ENCODE peak calls at places on chromosomes 12 and 14, in five cellular contexts. B, K, R, Q and X are unnamed samples.

GRCh38 chr12:26304273-26304672 is 108.9 kb downstream of the SSPN start:
- DNase-seq in B (no peak), K (no peak), R (no peak), Q (no peak), X (no peak)

GRCh38 chr12:1800646-1801284 is 19.6 kb upstream of the LRTM2 start:
- DNase-seq in B (no peak), K (peak; percentile 84), R (peak; percentile 25), Q (no peak), X (no peak)

GRCh38 chr14:70398280-70398679 is 18.6 kb downstream of the SYNJ2BP start:
- DNase-seq in B (no peak), K (no peak), R (no peak), Q (no peak), X (no peak)

GRCh38 chr12:106645465-106646330 is 62.9 kb downstream of the RFX4 start:
- DNase-seq in B (no peak), K (no peak), R (no peak), Q (no peak), X (no peak)

GRCh38 chr12:105748806-105749600 is 389.8 kb downstream of the NUAK1 start:
- DNase-seq in B (no peak), K (no peak), R (no peak), Q (no peak), X (no peak)

GRCh38 chr14:32818576-32818975 is 120.1 kb upstream of the NPAS3 start:
- DNase-seq in B (no peak), K (no peak), R (no peak), Q (no peak), X (no peak)

GRCh38 chr14:52080817-52081755 is 12.2 kb upstream of the NID2 start:
- DNase-seq in B (no peak), K (no peak), R (no peak), Q (peak; percentile 3), X (no peak)

GRCh38 chr12:62562892-62563291 is 96.3 kb downstream of the MON2 start:
- DNase-seq in B (no peak), K (no peak), R (no peak), Q (no peak), X (no peak)

GRCh38 chr12:92612611-92613010 is 90.2 kb upstream of the PLEKHG7 start:
- DNase-seq in B (no peak), K (no peak), R (no peak), Q (no peak), X (no peak)

GRCh38 chr12:13851828-13852227 is 129.6 kb downstream of the GRIN2B start:
- DNase-seq in B (no peak), K (peak; percentile 94), R (no peak), Q (no peak), X (no peak)

GRCh38 chr12:20985399-20985798 is 145.6 kb upstream of the SLCO1B1 start:
- DNase-seq in B (peak; percentile 8), K (no peak), R (no peak), Q (no peak), X (no peak)

GRCh38 chr12:127381043-127381668 is 885.8 kb upstream of the TMEM132C start:
- DNase-seq in B (no peak), K (peak; percentile 79), R (peak; percentile 70), Q (peak; percentile 21), X (no peak)

GRCh38 chr12:49784756-49785409 is 43.3 kb downstream of the NCKAP5L start:
- DNase-seq in B (no peak), K (no peak), R (peak; percentile 23), Q (no peak), X (no peak)

GRCh38 chr14:103198429-103199140 is 75.3 kb downstream of the TNFAIP2 start:
- DNase-seq in B (no peak), K (no peak), R (no peak), Q (no peak), X (no peak)

GRCh38 chr12:14239935-14240872 is 125.3 kb upstream of the ATF7IP start:
- DNase-seq in B (peak; percentile 75), K (peak; percentile 74), R (no peak), Q (no peak), X (peak; percentile 23)

GRCh38 chr12:34205401-34205800 is 183.1 kb downstream of the ALG10 start:
- DNase-seq in B (no peak), K (no peak), R (no peak), Q (no peak), X (no peak)

GRCh38 chr14:77991128-77991772 is 178.9 kb upstream of the NRXN3 start:
- DNase-seq in B (no peak), K (peak; percentile 57), R (peak; percentile 41), Q (no peak), X (no peak)

GRCh38 chr12:12716845-12717585 is at the start of gene CDKN1B:
- DNase-seq in B (peak; percentile 58), K (peak; percentile 90), R (peak; percentile 86), Q (peak; percentile 65), X (peak; percentile 85)

GRCh38 chr12:42590324-42590934 is 883 bp upstream of the PRICKLE1 start:
- DNase-seq in B (no peak), K (peak; percentile 31), R (no peak), Q (no peak), X (no peak)

GRCh38 chr12:121980211-121980891 is 41.3 kb upstream of the BCL7A start:
- DNase-seq in B (peak; percentile 42), K (no peak), R (no peak), Q (no peak), X (peak; percentile 35)

GRCh38 chr12:74598819-74599218 is 61.2 kb downstream of the ATXN7L3B start:
- DNase-seq in B (no peak), K (no peak), R (no peak), Q (no peak), X (no peak)

GRCh38 chr12:2286461-2287131 is 233.8 kb downstream of the CACNA1C start:
- DNase-seq in B (no peak), K (no peak), R (no peak), Q (no peak), X (no peak)

GRCh38 chr12:89140580-89141236 is 211.6 kb downstream of the DUSP6 start:
- DNase-seq in B (no peak), K (no peak), R (no peak), Q (no peak), X (no peak)

GRCh38 chr12:21073129-21073528 is 57.9 kb upstream of the SLCO1B1 start:
- DNase-seq in B (no peak), K (no peak), R (no peak), Q (peak; percentile 45), X (no peak)

GRCh38 chr14:47917344-47917954 is 242.0 kb upstream of the MDGA2 start:
- DNase-seq in B (no peak), K (peak; percentile 77), R (peak; percentile 4), Q (peak; percentile 28), X (peak; percentile 7)

GRCh38 chr14:52049721-52050588 is 18.9 kb downstream of the NID2 start:
- DNase-seq in B (no peak), K (no peak), R (no peak), Q (no peak), X (no peak)

GRCh38 chr14:75885829-75886228 is 96.0 kb downstream of the TGFB3 start:
- DNase-seq in B (no peak), K (no peak), R (no peak), Q (no peak), X (no peak)

GRCh38 chr12:6116481-6117021 is 7.9 kb downstream of the VWF start:
- DNase-seq in B (no peak), K (no peak), R (no peak), Q (no peak), X (no peak)

GRCh38 chr14:89243286-89243685 is 173.7 kb downstream of the FOXN3 start:
- DNase-seq in B (no peak), K (no peak), R (no peak), Q (no peak), X (no peak)

GRCh38 chr12:116244001-116244400 is 33.5 kb downstream of the MED13L start:
- DNase-seq in B (no peak), K (no peak), R (no peak), Q (no peak), X (peak; percentile 56)

GRCh38 chr12:70994217-70994788 is 73.8 kb upstream of the PTPRR start:
- DNase-seq in B (no peak), K (no peak), R (no peak), Q (no peak), X (no peak)

GRCh38 chr14:75246546-75247285 is 31.9 kb upstream of the FOS start:
- DNase-seq in B (no peak), K (no peak), R (no peak), Q (no peak), X (no peak)

GRCh38 chr14:68733086-68733621 is 59.7 kb downstream of the ZFP36L1 start:
- DNase-seq in B (peak; percentile 55), K (no peak), R (no peak), Q (no peak), X (peak; percentile 48)

GRCh38 chr12:128606040-128606439 is 217.7 kb downstream of the SLC15A4 start:
- DNase-seq in B (no peak), K (no peak), R (no peak), Q (no peak), X (no peak)
- TF ChIP-seq REST in B (no peak), K (no peak), R (no peak), Q (no peak), X (no peak)

GRCh38 chr12:56160160-56160763 is 2.1 kb downstream of the MYL6 start:
- DNase-seq in B (no peak), K (peak; percentile 59), R (no peak), Q (no peak), X (no peak)
- TF ChIP-seq REST in B (no peak), K (no peak), R (no peak), Q (no peak), X (peak; percentile 29)

GRCh38 chr12:110575326-110575725 is 7.8 kb downstream of the PPTC7 start:
- DNase-seq in B (no peak), K (no peak), R (no peak), Q (no peak), X (no peak)
- TF ChIP-seq REST in B (no peak), K (no peak), R (no peak), Q (no peak), X (no peak)

GRCh38 chr12:101116911-101117310 is 93.1 kb downstream of the SLC5A8 start:
- DNase-seq in B (no peak), K (no peak), R (no peak), Q (no peak), X (no peak)

GRCh38 chr12:101115326-101115725 is 94.7 kb downstream of the SLC5A8 start:
- DNase-seq in B (no peak), K (no peak), R (no peak), Q (no peak), X (no peak)

GRCh38 chr12:101117842-101118241 is 92.2 kb downstream of the SLC5A8 start:
- DNase-seq in B (no peak), K (no peak), R (no peak), Q (no peak), X (no peak)
- TF ChIP-seq REST in B (no peak), K (no peak), R (no peak), Q (no peak), X (no peak)

DNA sequence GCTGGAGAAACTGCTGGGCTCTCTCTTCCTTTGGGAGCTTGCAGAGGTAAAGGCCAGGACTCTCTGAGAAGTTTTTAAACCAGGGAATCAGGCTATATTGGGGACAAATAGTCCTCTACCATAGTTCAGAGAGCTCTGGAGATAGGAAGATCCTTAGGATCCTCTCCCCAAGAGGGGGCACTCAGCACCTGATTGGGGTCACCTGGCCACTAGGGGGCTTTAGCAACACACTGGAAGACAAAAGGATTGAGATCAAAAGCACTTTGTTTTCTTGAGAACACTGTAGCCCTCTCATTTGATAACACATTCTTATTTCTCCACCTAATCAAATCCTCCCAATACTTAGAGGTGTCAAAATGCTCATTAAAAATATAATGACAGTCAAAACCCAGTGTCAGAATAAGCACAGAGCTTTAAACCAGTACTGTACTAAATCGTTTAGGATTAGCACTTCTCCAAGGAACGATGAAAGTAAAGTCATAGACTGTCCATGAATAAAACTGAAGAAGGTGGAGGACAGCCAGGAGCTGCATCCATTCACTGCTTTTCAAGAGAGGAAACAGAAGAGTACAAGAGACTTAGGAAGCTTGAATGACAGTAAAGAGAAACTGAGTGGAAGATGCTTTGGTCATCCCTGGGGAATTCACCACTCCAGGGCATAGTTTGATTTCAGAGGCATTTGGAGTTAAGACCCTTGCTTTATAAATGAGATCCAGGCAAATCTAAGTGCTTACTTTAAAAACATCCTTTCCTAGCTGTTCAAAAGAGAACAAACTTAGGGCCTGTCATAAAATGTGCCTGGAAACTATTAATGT is 26.5 kb downstream of the BMP4 start:
- DNase-seq in B (no peak), K (peak; percentile 90), R (peak; percentile 22), Q (peak; percentile 37), X (no peak)
- TF ChIP-seq REST in B (no peak), K (no peak), R (no peak), Q (no peak), X (no peak)